ENCODE peak calls at places on chromosomes 5 and 9, in eight cellular contexts. One of them, this sample, is unnamed.

GRCh38 chr9:7169717-7170348 is 412.1 kb downstream of the KDM4C start:
- DNase-seq in HL-60: no peak
- DNase-seq in heart left ventricle: no peak
- DNase-seq in uterus: no peak
- DNase-seq in ovary: no peak
- DNase-seq in AG04450: no peak
- DNase-seq in IMR-90: peak
- DNase-seq in right atrium auricular region: no peak
- DNase-seq in this sample: no peak

GRCh38 chr5:120958877-120959485 is 494.9 kb downstream of the PRR16 start:
- DNase-seq in HL-60: no peak
- DNase-seq in ovary: no peak
- DNase-seq in right atrium auricular region: no peak
- DNase-seq in uterus: no peak
- DNase-seq in heart left ventricle: no peak
- DNase-seq in IMR-90: no peak
- DNase-seq in AG04450: no peak
- DNase-seq in this sample: no peak

GRCh38 chr9:101035098-101035497 is 6.6 kb downstream of the PLPPR1 start:
- DNase-seq in HL-60: no peak
- DNase-seq in heart left ventricle: no peak
- DNase-seq in AG04450: no peak
- DNase-seq in uterus: no peak
- DNase-seq in ovary: no peak
- DNase-seq in IMR-90: no peak
- DNase-seq in right atrium auricular region: no peak
- DNase-seq in this sample: no peak

GRCh38 chr5:11390369-11390768 is 513.9 kb downstream of the CTNND2 start:
- DNase-seq in IMR-90: no peak
- DNase-seq in AG04450: no peak
- DNase-seq in right atrium auricular region: no peak
- DNase-seq in ovary: no peak
- DNase-seq in HL-60: no peak
- DNase-seq in heart left ventricle: no peak
- DNase-seq in uterus: no peak
- DNase-seq in this sample: no peak

GRCh38 chr9:121870271-121870670 is 218.8 kb downstream of the DAB2IP start:
- DNase-seq in heart left ventricle: no peak
- DNase-seq in HL-60: no peak
- DNase-seq in ovary: no peak
- DNase-seq in uterus: no peak
- DNase-seq in AG04450: no peak
- DNase-seq in IMR-90: no peak
- DNase-seq in right atrium auricular region: peak
- DNase-seq in this sample: no peak

GRCh38 chr5:99248066-99248465 is 319.3 kb upstream of the CHD1 start:
- DNase-seq in AG04450: no peak
- DNase-seq in ovary: no peak
- DNase-seq in heart left ventricle: no peak
- DNase-seq in right atrium auricular region: no peak
- DNase-seq in uterus: no peak
- DNase-seq in IMR-90: no peak
- DNase-seq in HL-60: no peak
- DNase-seq in this sample: no peak

GRCh38 chr9:10251490-10251889 is 361.3 kb downstream of the PTPRD start:
- DNase-seq in ovary: no peak
- DNase-seq in right atrium auricular region: no peak
- DNase-seq in IMR-90: peak
- DNase-seq in heart left ventricle: no peak
- DNase-seq in AG04450: no peak
- DNase-seq in HL-60: no peak
- DNase-seq in uterus: no peak
- DNase-seq in this sample: peak

GRCh38 chr5:58156354-58156753 is 303.5 kb downstream of the PLK2 start:
- DNase-seq in right atrium auricular region: no peak
- DNase-seq in AG04450: no peak
- DNase-seq in ovary: no peak
- DNase-seq in HL-60: no peak
- DNase-seq in uterus: no peak
- DNase-seq in heart left ventricle: peak
- DNase-seq in IMR-90: peak
- DNase-seq in this sample: no peak

GRCh38 chr5:68273717-68274409 is 58.3 kb downstream of the PIK3R1 start:
- DNase-seq in ovary: no peak
- DNase-seq in HL-60: no peak
- DNase-seq in IMR-90: no peak
- DNase-seq in AG04450: no peak
- DNase-seq in heart left ventricle: no peak
- DNase-seq in right atrium auricular region: no peak
- DNase-seq in uterus: no peak
- DNase-seq in this sample: no peak

GRCh38 chr5:154898210-154898609 is 39.8 kb downstream of the CNOT8 start:
- DNase-seq in right atrium auricular region: no peak
- DNase-seq in uterus: no peak
- DNase-seq in ovary: no peak
- DNase-seq in HL-60: no peak
- DNase-seq in IMR-90: no peak
- DNase-seq in AG04450: no peak
- DNase-seq in heart left ventricle: no peak
- DNase-seq in this sample: no peak

GRCh38 chr9:99345936-99346335 is 123.9 kb downstream of the SEC61B start:
- DNase-seq in uterus: no peak
- DNase-seq in ovary: no peak
- DNase-seq in right atrium auricular region: no peak
- DNase-seq in HL-60: no peak
- DNase-seq in AG04450: no peak
- DNase-seq in heart left ventricle: no peak
- DNase-seq in IMR-90: peak
- DNase-seq in this sample: peak

GRCh38 chr5:10434392-10434791 is 7.3 kb upstream of the ROPN1L start:
- DNase-seq in AG04450: no peak
- DNase-seq in uterus: no peak
- DNase-seq in HL-60: no peak
- DNase-seq in ovary: no peak
- DNase-seq in IMR-90: peak
- DNase-seq in right atrium auricular region: no peak
- DNase-seq in heart left ventricle: no peak
- DNase-seq in this sample: no peak

GRCh38 chr9:130997925-130998595 is 10.9 kb upstream of the LAMC3 start:
- DNase-seq in IMR-90: peak
- DNase-seq in right atrium auricular region: no peak
- DNase-seq in AG04450: peak
- DNase-seq in ovary: no peak
- DNase-seq in heart left ventricle: peak
- DNase-seq in HL-60: peak
- DNase-seq in uterus: no peak
- DNase-seq in this sample: peak

DNA sequence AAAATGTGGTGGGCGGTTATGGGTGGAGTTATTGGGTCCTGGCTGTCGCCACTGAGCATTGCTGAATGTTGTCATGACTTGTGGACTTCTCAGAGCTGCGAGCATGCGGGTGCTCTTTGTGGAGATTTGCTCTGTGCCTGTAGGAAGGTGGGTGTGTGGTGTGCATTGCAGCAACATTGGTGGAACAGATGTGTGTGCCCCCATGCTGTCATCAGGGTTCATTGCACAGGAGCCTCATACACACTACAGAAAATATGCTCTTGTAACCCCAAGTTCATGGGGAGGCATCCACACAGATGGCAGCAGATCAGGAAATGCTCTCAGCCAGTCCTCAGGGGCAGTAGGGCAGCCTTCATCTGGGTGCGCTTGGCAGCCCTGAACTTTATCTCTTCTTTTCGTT is 55.9 kb upstream of the PHF2 start:
- DNase-seq in AG04450: no peak
- DNase-seq in uterus: no peak
- DNase-seq in ovary: no peak
- DNase-seq in right atrium auricular region: no peak
- DNase-seq in HL-60: no peak
- DNase-seq in IMR-90: no peak
- DNase-seq in heart left ventricle: no peak
- DNase-seq in this sample: no peak
- TF ChIP-seq CTCF in AG04450: no peak
- TF ChIP-seq CTCF in uterus: no peak
- TF ChIP-seq CTCF in ovary: no peak
- TF ChIP-seq CTCF in right atrium auricular region: no peak
- TF ChIP-seq CTCF in HL-60: no peak
- TF ChIP-seq CTCF in IMR-90: peak
- TF ChIP-seq CTCF in heart left ventricle: no peak
- TF ChIP-seq CTCF in this sample: no peak

GRCh38 chr9:91245432-91246313 is 116.0 kb downstream of the AUH start:
- DNase-seq in AG04450: no peak
- DNase-seq in right atrium auricular region: no peak
- DNase-seq in IMR-90: peak
- DNase-seq in ovary: no peak
- DNase-seq in uterus: no peak
- DNase-seq in HL-60: no peak
- DNase-seq in heart left ventricle: no peak
- DNase-seq in this sample: peak
- H3K27ac ChIP-seq in AG04450: peak
- H3K27ac ChIP-seq in right atrium auricular region: no peak
- H3K27ac ChIP-seq in IMR-90: peak
- H3K27ac ChIP-seq in ovary: no peak
- H3K27ac ChIP-seq in uterus: no peak
- H3K27ac ChIP-seq in HL-60: no peak
- H3K27ac ChIP-seq in heart left ventricle: no peak
- H3K27ac ChIP-seq in this sample: peak

GRCh38 chr9:4831119-4831518 is 38.4 kb downstream of the RCL1 start:
- DNase-seq in HL-60: no peak
- DNase-seq in heart left ventricle: no peak
- DNase-seq in IMR-90: peak
- DNase-seq in ovary: no peak
- DNase-seq in uterus: no peak
- DNase-seq in right atrium auricular region: no peak
- DNase-seq in AG04450: no peak
- DNase-seq in this sample: no peak
- TF ChIP-seq CTCF in HL-60: no peak
- TF ChIP-seq CTCF in heart left ventricle: no peak
- TF ChIP-seq CTCF in IMR-90: no peak
- TF ChIP-seq CTCF in ovary: no peak
- TF ChIP-seq CTCF in uterus: no peak
- TF ChIP-seq CTCF in right atrium auricular region: no peak
- TF ChIP-seq CTCF in AG04450: no peak
- TF ChIP-seq CTCF in this sample: no peak

DNA sequence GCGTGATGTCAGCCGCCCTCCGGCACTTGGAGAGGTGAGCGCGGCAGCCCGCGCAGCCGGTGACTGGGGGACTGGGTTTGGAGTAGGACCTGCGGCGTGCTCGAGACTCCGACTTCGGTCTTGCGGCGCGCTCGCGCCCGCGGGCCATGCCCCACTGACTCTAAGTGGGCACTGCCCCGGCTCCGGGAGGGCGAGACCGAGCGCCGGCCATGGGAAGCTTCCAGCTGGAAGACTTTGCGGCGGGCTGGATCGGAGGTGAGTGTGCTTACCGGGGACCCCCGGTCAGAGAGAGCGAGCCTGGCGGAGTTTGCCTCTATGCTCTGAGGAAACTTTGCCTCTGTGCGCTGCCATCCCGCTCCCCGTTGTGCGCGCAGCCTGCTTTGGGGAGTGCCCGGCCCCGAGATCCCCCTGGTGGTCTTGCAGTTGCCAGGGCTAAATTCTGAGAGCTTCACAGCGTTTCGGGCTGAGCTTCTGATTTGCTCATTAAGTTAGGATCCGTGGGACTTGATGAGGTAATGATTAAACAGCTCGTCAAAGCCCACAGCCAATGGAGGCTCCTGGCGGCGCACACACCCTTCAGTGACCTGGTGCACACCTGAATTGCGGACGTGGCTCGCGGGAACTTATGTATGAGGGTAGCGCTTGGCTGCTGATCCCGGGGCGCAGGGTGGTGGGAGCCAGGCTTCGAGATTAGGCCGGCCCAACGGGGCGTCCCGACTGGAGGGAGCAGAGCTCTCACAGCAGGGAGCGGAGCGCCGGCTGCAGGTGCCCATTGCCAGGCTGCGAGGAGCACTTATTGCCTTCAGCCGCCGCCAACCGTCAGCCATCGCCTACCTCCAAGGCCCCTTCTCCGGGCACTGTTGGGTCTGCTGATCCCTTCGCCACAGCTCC is at the start of gene SLC25A48:
- DNase-seq in HL-60: no peak
- DNase-seq in right atrium auricular region: no peak
- DNase-seq in AG04450: no peak
- DNase-seq in heart left ventricle: no peak
- DNase-seq in IMR-90: peak
- DNase-seq in uterus: no peak
- DNase-seq in ovary: no peak
- DNase-seq in this sample: peak
- H3K27ac ChIP-seq in HL-60: no peak
- H3K27ac ChIP-seq in right atrium auricular region: no peak
- H3K27ac ChIP-seq in AG04450: no peak
- H3K27ac ChIP-seq in heart left ventricle: no peak
- H3K27ac ChIP-seq in IMR-90: no peak
- H3K27ac ChIP-seq in uterus: no peak
- H3K27ac ChIP-seq in ovary: no peak
- H3K27ac ChIP-seq in this sample: no peak

DNA sequence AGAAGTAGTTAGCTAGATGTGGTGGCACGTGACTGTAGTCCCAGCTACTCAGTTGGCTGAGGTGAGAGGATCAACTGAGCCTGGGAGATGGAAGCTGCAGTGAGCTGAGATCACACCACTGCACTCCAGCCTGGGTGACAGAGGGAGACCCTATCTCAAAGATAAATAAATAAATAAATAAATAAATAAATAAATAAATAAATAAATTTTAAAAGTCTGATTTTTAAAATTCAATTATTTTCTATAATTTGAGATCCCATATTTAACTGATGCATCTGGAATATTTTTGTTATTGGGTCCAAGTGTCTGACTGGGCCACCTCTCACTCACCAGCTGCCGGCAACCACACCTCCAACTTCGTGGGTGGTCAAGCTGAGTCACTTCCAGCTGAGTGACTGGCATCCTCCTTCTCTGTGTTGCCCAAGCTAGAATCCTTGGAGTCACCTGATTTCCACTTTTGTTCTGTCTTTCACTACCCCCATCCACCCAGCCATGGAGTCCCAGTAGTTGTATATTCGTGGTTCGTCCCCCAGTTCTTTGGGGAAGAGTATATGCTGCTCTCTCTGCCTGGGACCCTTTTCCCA is 70.9 kb downstream of the EGFLAM start:
- DNase-seq in right atrium auricular region: no peak
- DNase-seq in heart left ventricle: no peak
- DNase-seq in uterus: no peak
- DNase-seq in ovary: no peak
- DNase-seq in HL-60: no peak
- DNase-seq in AG04450: no peak
- DNase-seq in IMR-90: no peak
- DNase-seq in this sample: peak
- TF ChIP-seq CTCF in right atrium auricular region: no peak
- TF ChIP-seq CTCF in heart left ventricle: no peak
- TF ChIP-seq CTCF in uterus: no peak
- TF ChIP-seq CTCF in ovary: no peak
- TF ChIP-seq CTCF in HL-60: no peak
- TF ChIP-seq CTCF in AG04450: no peak
- TF ChIP-seq CTCF in IMR-90: no peak
- TF ChIP-seq CTCF in this sample: no peak